ENCODE peak calls at places on chromosomes 11 and 22, in eight cellular contexts. E, R, J, V, L, O, C and I are unnamed samples.

GRCh38 chr22:32803020-32803758 is 1.7 kb downstream of the TIMP3 start:
- DNase-seq in J (no peak), O (peak), E (no peak), C (no peak), V (no peak), R (no peak), L (peak), I (no peak)

GRCh38 chr11:123301696-123302400 is 106.8 kb upstream of the CLMP start:
- DNase-seq in O (no peak), E (peak), L (peak), C (peak), J (no peak), V (peak), R (peak), I (peak)

GRCh38 chr11:68816917-68817419 is 24.7 kb downstream of the CPT1A start:
- DNase-seq in O (no peak), J (no peak), E (no peak), V (no peak), L (no peak), R (no peak), C (no peak), I (peak)

GRCh38 chr11:13064593-13064992 is 55.5 kb downstream of the RASSF10 start:
- DNase-seq in L (no peak), J (no peak), C (no peak), R (no peak), V (no peak), E (no peak), O (no peak), I (no peak)

GRCh38 chr22:27115816-27116256 is 458.4 kb downstream of the MIAT start:
- DNase-seq in J (no peak), E (no peak), V (no peak), O (peak), L (peak), C (no peak), R (peak), I (no peak)

GRCh38 chr11:29634744-29635143 is 382.1 kb downstream of the KCNA4 start:
- DNase-seq in V (no peak), C (no peak), L (no peak), J (no peak), E (no peak), O (no peak), R (no peak), I (no peak)

GRCh38 chr11:60454212-60454611 is 1.4 kb upstream of the MS4A1 start:
- DNase-seq in R (no peak), J (peak), V (no peak), E (no peak), O (no peak), C (no peak), L (no peak), I (peak)

GRCh38 chr11:67437082-67437821 is at the start of gene PTPRCAP:
- DNase-seq in O (no peak), V (peak), E (no peak), L (no peak), J (peak), C (no peak), R (no peak), I (peak)

GRCh38 chr11:117179048-117179999 is 781 bp downstream of the SIDT2 start:
- DNase-seq in E (peak), L (no peak), J (peak), V (peak), R (peak), C (peak), O (no peak), I (peak)

GRCh38 chr22:31250740-31251330 is 38.7 kb downstream of the LIMK2 start:
- DNase-seq in R (no peak), J (no peak), O (peak), E (no peak), L (no peak), V (no peak), C (no peak), I (no peak)

GRCh38 chr11:4826425-4826824 is 5.3 kb downstream of the OR51F2 start:
- DNase-seq in L (peak), E (no peak), J (no peak), R (peak), O (no peak), V (no peak), C (no peak), I (no peak)

GRCh38 chr22:19763141-19764049 is 2.8 kb downstream of the TBX1 start:
- DNase-seq in L (no peak), C (no peak), V (no peak), O (no peak), J (no peak), R (no peak), E (no peak), I (no peak)

GRCh38 chr11:65572356-65573043 is at the start of gene FAM89B:
- DNase-seq in L (peak), E (peak), O (peak), J (peak), V (peak), C (peak), R (peak), I (peak)

GRCh38 chr11:114346709-114347141 is 50.5 kb downstream of the NNMT start:
- DNase-seq in J (no peak), O (peak), V (no peak), R (no peak), C (no peak), E (no peak), L (no peak), I (no peak)

GRCh38 chr11:132590554-132590953 is 941.7 kb downstream of the OPCML start:
- DNase-seq in O (no peak), L (no peak), R (no peak), V (no peak), J (no peak), C (no peak), E (no peak), I (no peak)

GRCh38 chr11:125402436-125402835 is 93.6 kb downstream of the FEZ1 start:
- DNase-seq in O (no peak), C (no peak), E (no peak), L (peak), J (no peak), V (no peak), R (peak), I (no peak)

GRCh38 chr11:64055077-64055476 is 19.3 kb downstream of the FLRT1 start:
- DNase-seq in R (no peak), E (no peak), V (no peak), J (no peak), O (no peak), L (no peak), C (peak), I (no peak)

GRCh38 chr22:40196628-40197027 is 18.9 kb downstream of the TNRC6B start:
- DNase-seq in O (peak), E (no peak), V (no peak), L (peak), R (peak), J (no peak), C (no peak), I (peak)

GRCh38 chr11:72243567-72244316 is at the start of gene PHOX2A:
- DNase-seq in E (no peak), V (peak), J (no peak), O (no peak), L (no peak), R (no peak), C (peak), I (no peak)

GRCh38 chr11:117919326-117920275 is 9.6 kb downstream of the TMPRSS13 start:
- DNase-seq in J (no peak), E (no peak), O (no peak), R (no peak), C (no peak), V (peak), L (no peak), I (peak)

GRCh38 chr11:111797145-111797581 is 31.0 kb upstream of the PPP2R1B start:
- DNase-seq in E (no peak), J (peak), O (peak), L (peak), R (peak), C (no peak), V (no peak), I (peak)

GRCh38 chr11:9953994-9954626 is 290.2 kb downstream of the SWAP70 start:
- DNase-seq in R (peak), O (no peak), C (no peak), L (peak), J (no peak), V (no peak), E (no peak), I (no peak)

GRCh38 chr11:23280088-23280487 is 419.8 kb upstream of the CCDC179 start:
- DNase-seq in L (peak), C (no peak), J (no peak), E (no peak), V (no peak), O (no peak), R (peak), I (no peak)

GRCh38 chr22:24465566-24465965 is 29.6 kb upstream of the UPB1 start:
- DNase-seq in R (peak), L (peak), J (no peak), O (peak), E (no peak), C (no peak), V (no peak), I (no peak)

GRCh38 chr22:36853407-36854099 is 7.3 kb upstream of the NCF4 start:
- DNase-seq in J (peak), R (peak), C (peak), V (peak), E (peak), L (peak), O (peak), I (peak)

GRCh38 chr11:119779195-119780071 is 50.4 kb upstream of the NECTIN1 start:
- DNase-seq in V (peak), E (peak), R (no peak), J (no peak), C (peak), L (no peak), O (no peak), I (no peak)

GRCh38 chr11:106627694-106628093 is 390.6 kb downstream of the GUCY1A2 start:
- DNase-seq in J (no peak), R (no peak), O (no peak), C (no peak), V (no peak), E (no peak), L (no peak), I (no peak)

GRCh38 chr22:42399315-42400271 is 32.6 kb downstream of the NFAM1 start:
- DNase-seq in C (peak), R (no peak), O (no peak), V (no peak), L (no peak), J (peak), E (no peak), I (no peak)

GRCh38 chr11:68528630-68529029 is 68.1 kb downstream of the PPP6R3 start:
- DNase-seq in C (peak), V (no peak), E (no peak), R (peak), O (no peak), J (peak), L (no peak), I (no peak)

GRCh38 chr11:130533113-130533803 is 84.8 kb downstream of the ADAMTS15 start:
- DNase-seq in L (no peak), R (no peak), J (no peak), E (no peak), C (peak), O (no peak), V (no peak), I (no peak)

GRCh38 chr11:117618956-117619355 is 178.1 kb downstream of the DSCAML1 start:
- DNase-seq in O (no peak), V (no peak), E (no peak), J (no peak), C (no peak), L (no peak), R (no peak), I (peak)

GRCh38 chr11:3905080-3905953 is 49.9 kb downstream of the STIM1 start:
- DNase-seq in V (no peak), L (peak), R (peak), E (peak), O (peak), C (no peak), J (no peak), I (peak)

GRCh38 chr11:118313242-118313641 is 8.7 kb downstream of the CD3E start:
- DNase-seq in C (no peak), R (no peak), L (no peak), J (no peak), O (no peak), E (no peak), V (no peak), I (no peak)

GRCh38 chr11:2314525-2315394 is 12.9 kb downstream of the TSPAN32 start:
- DNase-seq in C (peak), O (no peak), L (peak), J (no peak), R (peak), V (peak), E (peak), I (no peak)

GRCh38 chr11:71244116-71244815 is 8.1 kb downstream of the SHANK2 start:
- DNase-seq in J (no peak), R (peak), O (no peak), L (peak), V (no peak), C (no peak), E (no peak), I (no peak)

GRCh38 chr11:17760102-17761029 is 25.8 kb downstream of the KCNC1 start:
- DNase-seq in E (no peak), C (peak), O (peak), J (peak), R (peak), L (peak), V (peak), I (peak)

GRCh38 chr11:17763244-17763643 is 28.7 kb downstream of the KCNC1 start:
- DNase-seq in E (no peak), L (no peak), C (no peak), V (no peak), R (no peak), J (no peak), O (no peak), I (no peak)

GRCh38 chr11:17764446-17765218 is 30.1 kb downstream of the KCNC1 start:
- DNase-seq in L (no peak), O (no peak), E (peak), V (no peak), J (no peak), C (no peak), R (no peak), I (no peak)

GRCh38 chr11:17763703-17764102 is 29.1 kb downstream of the KCNC1 start:
- DNase-seq in O (no peak), E (no peak), R (no peak), C (no peak), L (no peak), J (no peak), V (no peak), I (no peak)

GRCh38 chr11:17762309-17762974 is 27.9 kb downstream of the KCNC1 start:
- DNase-seq in C (no peak), R (no peak), O (no peak), V (no peak), L (no peak), E (no peak), J (peak), I (peak)
- TF ChIP-seq CTCF in C (no peak), R (no peak), O (no peak), V (no peak), L (no peak), E (no peak), J (peak), I (no peak)

GRCh38 chr11:129377739-129378138 is 2.1 kb downstream of the BARX2 start:
- DNase-seq in V (no peak), J (no peak), O (no peak), C (no peak), R (no peak), E (no peak), L (no peak), I (no peak)
- H3K4me3 ChIP-seq in V (no peak), J (no peak), O (peak), C (no peak), R (no peak), E (no peak), L (no peak), I (no peak)

GRCh38 chr11:11230802-11231562 is 122.1 kb downstream of the CSNK2A3 start:
- DNase-seq in L (no peak), V (no peak), J (peak), E (no peak), R (no peak), C (peak), O (no peak), I (peak)
- TF ChIP-seq CTCF in L (peak), V (no peak), J (peak), E (peak), R (peak), C (peak), O (peak), I (peak)

DNA sequence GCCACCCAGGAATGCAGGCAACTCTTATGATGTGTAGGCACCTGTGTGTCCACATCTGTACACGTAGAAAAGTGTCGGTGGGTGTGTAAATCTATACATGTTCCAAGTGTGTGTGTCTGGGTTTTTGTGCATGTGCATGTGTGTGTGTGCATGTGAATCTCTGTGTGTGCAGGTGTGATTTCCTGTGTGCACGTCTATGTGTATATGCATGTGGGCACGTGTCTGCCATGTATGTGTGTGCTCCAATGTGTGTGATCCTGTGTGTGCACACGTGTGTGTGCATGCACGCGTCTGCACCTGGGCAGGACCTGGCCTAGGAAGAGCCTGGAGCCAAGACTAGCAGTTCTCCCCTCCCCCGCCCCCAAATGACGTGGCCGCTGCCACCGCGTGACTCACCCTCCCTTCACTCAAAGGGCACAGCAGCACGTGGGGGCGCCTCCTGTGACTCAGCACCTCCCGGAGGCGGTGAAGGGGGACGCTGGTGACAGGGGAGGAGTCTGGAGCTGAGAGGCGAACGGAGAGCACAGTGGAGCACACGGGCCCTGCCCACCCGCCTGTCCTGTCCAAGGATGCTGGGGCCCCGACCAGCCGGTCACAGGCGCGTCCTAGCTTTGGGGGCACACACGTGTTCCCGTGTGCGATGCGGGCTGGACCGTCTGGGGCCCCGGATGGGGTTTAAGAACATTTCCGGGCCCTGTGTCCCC is 10.1 kb downstream of the PIM3 start:
- DNase-seq in V (peak), O (peak), L (peak), R (peak), J (peak), E (peak), C (peak), I (peak)
- H3K4me3 ChIP-seq in V (peak), O (peak), L (peak), R (peak), J (peak), E (peak), C (peak), I (peak)

GRCh38 chr22:46220921-46221320 is 29.2 kb downstream of the CDPF1 start:
- DNase-seq in J (no peak), O (no peak), R (peak), V (no peak), E (no peak), L (peak), C (no peak), I (peak)
- TF ChIP-seq CTCF in J (no peak), O (no peak), R (no peak), V (no peak), E (no peak), L (no peak), C (no peak), I (no peak)